ENCODE peak calls at places on chromosomes 1 and 21, in seven cellular contexts. One of them, this sample, is unnamed.

GRCh38 chr21:45516071-45516670 is 26.1 kb downstream of the SLC19A1 start:
- DNase-seq in germinal center: no peak
- DNase-seq in activated CD4-positive, alpha-beta memory T cell treated with anti-CD3 and anti-CD28 coated beads for 36 hours: no peak
- DNase-seq in A549: no peak
- DNase-seq in NCI-H446: no peak
- DNase-seq in RKO: no peak
- DNase-seq in NCI-H1417: no peak
- DNase-seq in this sample: no peak

GRCh38 chr1:182430263-182431068 is 19.5 kb upstream of the RGSL1 start:
- DNase-seq in germinal center: no peak
- DNase-seq in activated CD4-positive, alpha-beta memory T cell treated with anti-CD3 and anti-CD28 coated beads for 36 hours: peak; percentile 62
- DNase-seq in A549: no peak
- DNase-seq in NCI-H446: no peak
- DNase-seq in RKO: peak; percentile 34
- DNase-seq in NCI-H1417: no peak
- DNase-seq in this sample: no peak

GRCh38 chr1:41411229-41411628 is 50.0 kb downstream of the FOXO6 start:
- DNase-seq in germinal center: no peak
- DNase-seq in activated CD4-positive, alpha-beta memory T cell treated with anti-CD3 and anti-CD28 coated beads for 36 hours: no peak
- DNase-seq in A549: no peak
- DNase-seq in NCI-H446: no peak
- DNase-seq in RKO: no peak
- DNase-seq in NCI-H1417: no peak
- DNase-seq in this sample: no peak

GRCh38 chr1:16126738-16127515 is 28.9 kb downstream of the EPHA2 start:
- DNase-seq in germinal center: no peak
- DNase-seq in activated CD4-positive, alpha-beta memory T cell treated with anti-CD3 and anti-CD28 coated beads for 36 hours: no peak
- DNase-seq in A549: no peak
- DNase-seq in NCI-H446: no peak
- DNase-seq in RKO: no peak
- DNase-seq in NCI-H1417: no peak
- DNase-seq in this sample: no peak

GRCh38 chr1:169031566-169032224 is 74.8 kb upstream of the ATP1B1 start:
- DNase-seq in germinal center: no peak
- DNase-seq in activated CD4-positive, alpha-beta memory T cell treated with anti-CD3 and anti-CD28 coated beads for 36 hours: no peak
- DNase-seq in A549: no peak
- DNase-seq in NCI-H446: no peak
- DNase-seq in RKO: no peak
- DNase-seq in NCI-H1417: no peak
- DNase-seq in this sample: no peak

GRCh38 chr21:34201001-34201400 is 127.6 kb downstream of the MRPS6 start:
- DNase-seq in germinal center: no peak
- DNase-seq in activated CD4-positive, alpha-beta memory T cell treated with anti-CD3 and anti-CD28 coated beads for 36 hours: no peak
- DNase-seq in A549: no peak
- DNase-seq in NCI-H446: no peak
- DNase-seq in RKO: no peak
- DNase-seq in NCI-H1417: no peak
- DNase-seq in this sample: no peak

GRCh38 chr1:221335161-221336101 is 406.5 kb downstream of the DUSP10 start:
- DNase-seq in germinal center: no peak
- DNase-seq in activated CD4-positive, alpha-beta memory T cell treated with anti-CD3 and anti-CD28 coated beads for 36 hours: no peak
- DNase-seq in A549: peak; percentile 9
- DNase-seq in NCI-H446: no peak
- DNase-seq in RKO: no peak
- DNase-seq in NCI-H1417: no peak
- DNase-seq in this sample: no peak

GRCh38 chr21:19810779-19811178 is 1187.4 kb upstream of the NCAM2 start:
- DNase-seq in germinal center: no peak
- DNase-seq in activated CD4-positive, alpha-beta memory T cell treated with anti-CD3 and anti-CD28 coated beads for 36 hours: no peak
- DNase-seq in A549: no peak
- DNase-seq in NCI-H446: no peak
- DNase-seq in RKO: no peak
- DNase-seq in NCI-H1417: no peak
- DNase-seq in this sample: no peak

GRCh38 chr1:25912076-25912831 is 6.0 kb upstream of the STMN1 start:
- DNase-seq in germinal center: no peak
- DNase-seq in activated CD4-positive, alpha-beta memory T cell treated with anti-CD3 and anti-CD28 coated beads for 36 hours: no peak
- DNase-seq in A549: peak; percentile 32
- DNase-seq in NCI-H446: no peak
- DNase-seq in RKO: peak; percentile 82
- DNase-seq in NCI-H1417: no peak
- DNase-seq in this sample: no peak

This sample was measured in HAP-1.